ENCODE peak calls at places on chromosome 6, in six cellular contexts. One of them, this sample, is unnamed.
A peak's percentile ranks its signal among the peaks of the same experiment; 100 is the strongest.

GRCh38 chr6:95686272-95686671 is 108.9 kb downstream of the MANEA start:
- DNase-seq in IMR-90: no peak
- DNase-seq in pancreas: no peak
- DNase-seq in CD4-positive, alpha-beta memory T cell: no peak
- DNase-seq in CD4-positive, CD25-positive, alpha-beta regulatory T cell: no peak
- DNase-seq in cardiac muscle cell: no peak
- DNase-seq in this sample: no peak

GRCh38 chr6:109339906-109340678 is 42.2 kb downstream of the CD164 start:
- DNase-seq in IMR-90: peak; percentile 12
- DNase-seq in pancreas: no peak
- DNase-seq in CD4-positive, alpha-beta memory T cell: no peak
- DNase-seq in CD4-positive, CD25-positive, alpha-beta regulatory T cell: no peak
- DNase-seq in cardiac muscle cell: no peak
- DNase-seq in this sample: no peak

GRCh38 chr6:42084889-42085288 is 34.6 kb downstream of the TAF8 start:
- DNase-seq in IMR-90: peak; percentile 32
- DNase-seq in pancreas: no peak
- DNase-seq in CD4-positive, alpha-beta memory T cell: no peak
- DNase-seq in CD4-positive, CD25-positive, alpha-beta regulatory T cell: no peak
- DNase-seq in cardiac muscle cell: no peak
- DNase-seq in this sample: no peak

GRCh38 chr6:114376611-114377206 is 33.9 kb upstream of the HS3ST5 start:
- DNase-seq in IMR-90: no peak
- DNase-seq in pancreas: no peak
- DNase-seq in CD4-positive, alpha-beta memory T cell: no peak
- DNase-seq in CD4-positive, CD25-positive, alpha-beta regulatory T cell: no peak
- DNase-seq in cardiac muscle cell: peak; percentile 8
- DNase-seq in this sample: no peak

GRCh38 chr6:121851056-121851455 is 415.6 kb downstream of the GJA1 start:
- DNase-seq in IMR-90: peak; percentile 17
- DNase-seq in pancreas: no peak
- DNase-seq in CD4-positive, alpha-beta memory T cell: no peak
- DNase-seq in CD4-positive, CD25-positive, alpha-beta regulatory T cell: no peak
- DNase-seq in cardiac muscle cell: peak; percentile 68
- DNase-seq in this sample: no peak

GRCh38 chr6:100171533-100172321 is 177.7 kb upstream of the MCHR2 start:
- DNase-seq in IMR-90: no peak
- DNase-seq in pancreas: no peak
- DNase-seq in CD4-positive, alpha-beta memory T cell: no peak
- DNase-seq in CD4-positive, CD25-positive, alpha-beta regulatory T cell: no peak
- DNase-seq in cardiac muscle cell: no peak
- DNase-seq in this sample: no peak

GRCh38 chr6:129114992-129115391 is 232.1 kb downstream of the LAMA2 start:
- DNase-seq in IMR-90: no peak
- DNase-seq in pancreas: no peak
- DNase-seq in CD4-positive, alpha-beta memory T cell: no peak
- DNase-seq in CD4-positive, CD25-positive, alpha-beta regulatory T cell: no peak
- DNase-seq in cardiac muscle cell: no peak
- DNase-seq in this sample: no peak

GRCh38 chr6:118618676-118619377 is 32.6 kb downstream of the CEP85L start:
- DNase-seq in IMR-90: peak; percentile 26
- DNase-seq in pancreas: peak; percentile 66
- DNase-seq in CD4-positive, alpha-beta memory T cell: peak; percentile 56
- DNase-seq in CD4-positive, CD25-positive, alpha-beta regulatory T cell: peak; percentile 61
- DNase-seq in cardiac muscle cell: peak; percentile 42
- DNase-seq in this sample: peak; percentile 35

GRCh38 chr6:107763959-107764358 is 60.2 kb downstream of the SCML4 start:
- DNase-seq in IMR-90: peak; percentile 53
- DNase-seq in pancreas: no peak
- DNase-seq in CD4-positive, alpha-beta memory T cell: no peak
- DNase-seq in CD4-positive, CD25-positive, alpha-beta regulatory T cell: no peak
- DNase-seq in cardiac muscle cell: no peak
- DNase-seq in this sample: no peak

GRCh38 chr6:90425161-90425641 is 128.6 kb upstream of the BACH2 start:
- DNase-seq in IMR-90: no peak
- DNase-seq in pancreas: no peak
- DNase-seq in CD4-positive, alpha-beta memory T cell: peak; percentile 49
- DNase-seq in CD4-positive, CD25-positive, alpha-beta regulatory T cell: peak; percentile 40
- DNase-seq in cardiac muscle cell: no peak
- DNase-seq in this sample: no peak

GRCh38 chr6:164095056-164095455 is 680.5 kb downstream of the QKI start:
- DNase-seq in IMR-90: no peak
- DNase-seq in pancreas: no peak
- DNase-seq in CD4-positive, alpha-beta memory T cell: no peak
- DNase-seq in CD4-positive, CD25-positive, alpha-beta regulatory T cell: no peak
- DNase-seq in cardiac muscle cell: no peak
- DNase-seq in this sample: no peak

GRCh38 chr6:108760158-108761050 is 87.8 kb upstream of the ARMC2 start:
- DNase-seq in IMR-90: peak; percentile 60
- DNase-seq in pancreas: no peak
- DNase-seq in CD4-positive, alpha-beta memory T cell: no peak
- DNase-seq in CD4-positive, CD25-positive, alpha-beta regulatory T cell: no peak
- DNase-seq in cardiac muscle cell: peak; percentile 10
- DNase-seq in this sample: no peak

GRCh38 chr6:31900917-31901414 is 920 bp downstream of the ZBTB12 start:
- DNase-seq in IMR-90: no peak
- DNase-seq in pancreas: peak; percentile 56
- DNase-seq in CD4-positive, alpha-beta memory T cell: no peak
- DNase-seq in CD4-positive, CD25-positive, alpha-beta regulatory T cell: no peak
- DNase-seq in cardiac muscle cell: peak; percentile 6
- DNase-seq in this sample: no peak

GRCh38 chr6:148884461-148884860 is 137.6 kb downstream of the UST start:
- DNase-seq in IMR-90: no peak
- DNase-seq in pancreas: no peak
- DNase-seq in CD4-positive, alpha-beta memory T cell: no peak
- DNase-seq in CD4-positive, CD25-positive, alpha-beta regulatory T cell: no peak
- DNase-seq in cardiac muscle cell: no peak
- DNase-seq in this sample: no peak

GRCh38 chr6:71510057-71510713 is 221.6 kb downstream of the OGFRL1 start:
- DNase-seq in IMR-90: peak; percentile 84
- DNase-seq in pancreas: peak; percentile 48
- DNase-seq in CD4-positive, alpha-beta memory T cell: no peak
- DNase-seq in CD4-positive, CD25-positive, alpha-beta regulatory T cell: no peak
- DNase-seq in cardiac muscle cell: no peak
- DNase-seq in this sample: no peak

GRCh38 chr6:46933751-46934150 is 12.0 kb upstream of the ADGRF5 start:
- DNase-seq in IMR-90: no peak
- DNase-seq in pancreas: no peak
- DNase-seq in CD4-positive, alpha-beta memory T cell: no peak
- DNase-seq in CD4-positive, CD25-positive, alpha-beta regulatory T cell: no peak
- DNase-seq in cardiac muscle cell: no peak
- DNase-seq in this sample: no peak

GRCh38 chr6:168232528-168232927 is 87.0 kb downstream of the DACT2 start:
- DNase-seq in IMR-90: no peak
- DNase-seq in pancreas: no peak
- DNase-seq in CD4-positive, alpha-beta memory T cell: no peak
- DNase-seq in CD4-positive, CD25-positive, alpha-beta regulatory T cell: no peak
- DNase-seq in cardiac muscle cell: no peak
- DNase-seq in this sample: no peak

GRCh38 chr6:2221724-2222274 is 23.6 kb downstream of the GMDS start:
- DNase-seq in IMR-90: no peak
- DNase-seq in pancreas: no peak
- DNase-seq in CD4-positive, alpha-beta memory T cell: no peak
- DNase-seq in CD4-positive, CD25-positive, alpha-beta regulatory T cell: no peak
- DNase-seq in cardiac muscle cell: no peak
- DNase-seq in this sample: no peak

GRCh38 chr6:2224847-2225382 is 20.5 kb downstream of the GMDS start:
- DNase-seq in IMR-90: no peak
- DNase-seq in pancreas: no peak
- DNase-seq in CD4-positive, alpha-beta memory T cell: no peak
- DNase-seq in CD4-positive, CD25-positive, alpha-beta regulatory T cell: no peak
- DNase-seq in cardiac muscle cell: no peak
- DNase-seq in this sample: no peak

GRCh38 chr6:2225422-2226392 is 19.7 kb downstream of the GMDS start:
- DNase-seq in IMR-90: no peak
- DNase-seq in pancreas: peak; percentile 52
- DNase-seq in CD4-positive, alpha-beta memory T cell: no peak
- DNase-seq in CD4-positive, CD25-positive, alpha-beta regulatory T cell: no peak
- DNase-seq in cardiac muscle cell: no peak
- DNase-seq in this sample: no peak

GRCh38 chr6:2220154-2220553 is 25.3 kb downstream of the GMDS start:
- DNase-seq in IMR-90: no peak
- DNase-seq in pancreas: no peak
- DNase-seq in CD4-positive, alpha-beta memory T cell: no peak
- DNase-seq in CD4-positive, CD25-positive, alpha-beta regulatory T cell: no peak
- DNase-seq in cardiac muscle cell: no peak
- DNase-seq in this sample: no peak

GRCh38 chr6:2222275-2222842 is 23.0 kb downstream of the GMDS start:
- DNase-seq in IMR-90: no peak
- DNase-seq in pancreas: no peak
- DNase-seq in CD4-positive, alpha-beta memory T cell: no peak
- DNase-seq in CD4-positive, CD25-positive, alpha-beta regulatory T cell: no peak
- DNase-seq in cardiac muscle cell: no peak
- DNase-seq in this sample: no peak
- H3K4me3 ChIP-seq in IMR-90: peak overlapping the region; percentile 38
- H3K4me3 ChIP-seq in pancreas: peak overlapping the region; percentile 46
- H3K4me3 ChIP-seq in CD4-positive, alpha-beta memory T cell: peak overlapping the region; percentile 53
- H3K4me3 ChIP-seq in CD4-positive, CD25-positive, alpha-beta regulatory T cell: peak overlapping the region; percentile 99
- H3K4me3 ChIP-seq in cardiac muscle cell: no peak overlapping the region
- H3K4me3 ChIP-seq in this sample: peak overlapping the region; percentile 32

GRCh38 chr6:106255306-106255705 is 70.3 kb downstream of the ATG5 start:
- DNase-seq in IMR-90: no peak
- DNase-seq in pancreas: no peak
- DNase-seq in CD4-positive, alpha-beta memory T cell: no peak
- DNase-seq in CD4-positive, CD25-positive, alpha-beta regulatory T cell: no peak
- DNase-seq in cardiac muscle cell: no peak
- DNase-seq in this sample: no peak

GRCh38 chr6:106258726-106259125 is 66.8 kb downstream of the ATG5 start:
- DNase-seq in IMR-90: no peak
- DNase-seq in pancreas: no peak
- DNase-seq in CD4-positive, alpha-beta memory T cell: no peak
- DNase-seq in CD4-positive, CD25-positive, alpha-beta regulatory T cell: no peak
- DNase-seq in cardiac muscle cell: no peak
- DNase-seq in this sample: no peak

GRCh38 chr6:106256201-106256968 is 69.2 kb downstream of the ATG5 start:
- DNase-seq in IMR-90: peak; percentile 72
- DNase-seq in pancreas: no peak
- DNase-seq in CD4-positive, alpha-beta memory T cell: no peak
- DNase-seq in CD4-positive, CD25-positive, alpha-beta regulatory T cell: no peak
- DNase-seq in cardiac muscle cell: no peak
- DNase-seq in this sample: no peak

GRCh38 chr6:106254636-106255035 is 70.9 kb downstream of the ATG5 start:
- DNase-seq in IMR-90: peak; percentile 70
- DNase-seq in pancreas: no peak
- DNase-seq in CD4-positive, alpha-beta memory T cell: no peak
- DNase-seq in CD4-positive, CD25-positive, alpha-beta regulatory T cell: no peak
- DNase-seq in cardiac muscle cell: peak; percentile 11
- DNase-seq in this sample: no peak

DNA sequence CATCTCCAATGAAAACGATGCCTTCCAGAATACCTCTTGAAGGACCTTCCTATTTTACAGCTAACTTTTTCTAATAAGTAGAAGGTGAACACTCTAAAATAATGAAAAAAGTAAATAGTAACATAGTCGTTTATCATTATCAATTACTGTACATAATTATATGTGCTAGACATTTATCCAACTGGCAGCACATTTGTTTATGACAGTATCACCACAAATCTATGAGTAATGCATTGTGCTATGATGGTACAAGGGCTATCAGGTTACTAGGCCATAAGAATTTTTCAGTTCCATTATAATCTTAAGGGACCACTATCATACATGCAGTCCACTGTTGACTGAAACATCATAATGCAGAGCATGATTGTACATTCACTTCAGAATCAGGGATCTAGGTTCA is 68.4 kb downstream of the ATG5 start:
- DNase-seq in IMR-90: peak; percentile 63
- DNase-seq in pancreas: no peak
- DNase-seq in CD4-positive, alpha-beta memory T cell: no peak
- DNase-seq in CD4-positive, CD25-positive, alpha-beta regulatory T cell: no peak
- DNase-seq in cardiac muscle cell: no peak
- DNase-seq in this sample: no peak
- H3K4me1 ChIP-seq in IMR-90: peaks cover 14% of the 10 kb centered on the region
- H3K4me1 ChIP-seq in pancreas: no peaks in the 10 kb centered on the region
- H3K4me1 ChIP-seq in CD4-positive, alpha-beta memory T cell: no peaks in the 10 kb centered on the region
- H3K4me1 ChIP-seq in CD4-positive, CD25-positive, alpha-beta regulatory T cell: no peaks in the 10 kb centered on the region
- H3K4me1 ChIP-seq in cardiac muscle cell: no peaks in the 10 kb centered on the region
- H3K4me1 ChIP-seq in this sample: no peaks in the 10 kb centered on the region

GRCh38 chr6:123803862-123804681 is at the start of gene NKAIN2:
- DNase-seq in IMR-90: no peak
- DNase-seq in pancreas: peak; percentile 11
- DNase-seq in CD4-positive, alpha-beta memory T cell: no peak
- DNase-seq in CD4-positive, CD25-positive, alpha-beta regulatory T cell: no peak
- DNase-seq in cardiac muscle cell: peak; percentile 74
- DNase-seq in this sample: no peak

GRCh38 chr6:123805921-123806320 is 2.3 kb downstream of the NKAIN2 start:
- DNase-seq in IMR-90: no peak
- DNase-seq in pancreas: no peak
- DNase-seq in CD4-positive, alpha-beta memory T cell: no peak
- DNase-seq in CD4-positive, CD25-positive, alpha-beta regulatory T cell: no peak
- DNase-seq in cardiac muscle cell: no peak
- DNase-seq in this sample: no peak

GRCh38 chr6:123808556-123808955 is 4.9 kb downstream of the NKAIN2 start:
- DNase-seq in IMR-90: no peak
- DNase-seq in pancreas: no peak
- DNase-seq in CD4-positive, alpha-beta memory T cell: no peak
- DNase-seq in CD4-positive, CD25-positive, alpha-beta regulatory T cell: no peak
- DNase-seq in cardiac muscle cell: no peak
- DNase-seq in this sample: no peak

GRCh38 chr6:123804771-123805540 is 1.3 kb downstream of the NKAIN2 start:
- DNase-seq in IMR-90: no peak
- DNase-seq in pancreas: no peak
- DNase-seq in CD4-positive, alpha-beta memory T cell: no peak
- DNase-seq in CD4-positive, CD25-positive, alpha-beta regulatory T cell: no peak
- DNase-seq in cardiac muscle cell: no peak
- DNase-seq in this sample: no peak

GRCh38 chr6:123806561-123806960 is 2.9 kb downstream of the NKAIN2 start:
- DNase-seq in IMR-90: no peak
- DNase-seq in pancreas: no peak
- DNase-seq in CD4-positive, alpha-beta memory T cell: no peak
- DNase-seq in CD4-positive, CD25-positive, alpha-beta regulatory T cell: no peak
- DNase-seq in cardiac muscle cell: no peak
- DNase-seq in this sample: no peak
- H3K27me3 ChIP-seq in IMR-90: peaks cover 11% of the 10 kb centered on the region
- H3K27me3 ChIP-seq in pancreas: peaks cover 8% of the 10 kb centered on the region
- H3K27me3 ChIP-seq in CD4-positive, alpha-beta memory T cell: peaks cover 12% of the 10 kb centered on the region
- H3K27me3 ChIP-seq in CD4-positive, CD25-positive, alpha-beta regulatory T cell: peaks cover 11% of the 10 kb centered on the region
- H3K27me3 ChIP-seq in cardiac muscle cell: peaks cover 84% of the 10 kb centered on the region
- H3K27me3 ChIP-seq in this sample: peaks cover 6% of the 10 kb centered on the region

DNA sequence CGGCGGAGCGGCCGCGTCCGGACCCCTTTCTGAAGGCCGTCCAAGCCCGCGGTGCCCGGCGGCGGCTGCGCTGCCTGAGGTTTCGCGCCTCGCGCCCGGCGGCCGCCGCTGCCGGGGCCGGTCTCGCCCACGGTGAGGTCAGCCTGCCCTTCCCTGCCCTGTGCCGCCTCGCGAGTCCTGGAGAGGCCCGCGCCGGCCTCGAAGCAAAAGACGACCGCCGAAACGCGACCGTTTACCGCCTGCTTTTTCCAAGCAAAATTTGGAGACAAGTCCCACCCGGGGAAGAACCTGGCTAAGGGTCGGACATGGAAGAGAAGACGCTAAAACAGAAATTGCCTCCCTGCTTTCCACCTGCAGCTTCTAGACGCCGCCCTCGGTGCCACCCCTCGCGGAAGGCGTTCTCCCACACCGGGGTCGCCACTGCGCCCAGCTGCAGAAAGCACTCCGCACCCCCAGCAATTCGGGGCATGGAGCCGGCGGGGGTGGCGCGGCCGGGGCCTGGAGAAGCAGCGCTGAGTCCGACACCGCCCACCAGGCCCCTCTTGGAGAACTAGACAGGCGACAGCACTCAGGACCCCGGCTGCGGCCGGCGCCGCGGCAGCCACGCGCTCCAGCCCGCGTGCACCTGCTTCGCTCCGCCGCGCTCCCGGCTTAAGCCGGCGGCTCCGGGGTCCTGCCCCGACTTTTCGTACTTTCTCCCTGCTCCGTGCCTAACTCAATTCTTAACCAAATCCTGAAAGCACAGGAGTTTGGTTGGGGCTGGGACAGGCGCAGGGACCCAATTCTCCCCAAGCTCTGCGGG is 11.0 kb upstream of the FOXF2 start:
- DNase-seq in IMR-90: no peak
- DNase-seq in pancreas: no peak
- DNase-seq in CD4-positive, alpha-beta memory T cell: no peak
- DNase-seq in CD4-positive, CD25-positive, alpha-beta regulatory T cell: no peak
- DNase-seq in cardiac muscle cell: no peak
- DNase-seq in this sample: no peak
- H3K4me3 ChIP-seq in IMR-90: no peak overlapping the region
- H3K4me3 ChIP-seq in pancreas: peak overlapping the region; percentile 25
- H3K4me3 ChIP-seq in CD4-positive, alpha-beta memory T cell: no peak overlapping the region
- H3K4me3 ChIP-seq in CD4-positive, CD25-positive, alpha-beta regulatory T cell: no peak overlapping the region
- H3K4me3 ChIP-seq in cardiac muscle cell: no peak overlapping the region
- H3K4me3 ChIP-seq in this sample: no peak overlapping the region